ENCODE peak calls at places on chromosomes 7 and 10, in seven cellular contexts. One of them, this sample, is unnamed.

GRCh38 chr7:101248276-101248675 is 3.4 kb upstream of the FIS1 start:
- DNase-seq in NCI-H1092 treated with DMSO at 0.1 percent for 48 hours: no peak
- DNase-seq in GOT3: no peak
- DNase-seq in adrenal gland: no peak
- DNase-seq in H7: peak
- DNase-seq in activated CD4-positive, alpha-beta T cell treated with anti-CD3 and anti-CD28 coated beads for 4 hours: no peak
- DNase-seq in nephron progenitor cell: no peak
- DNase-seq in this sample: no peak

GRCh38 chr7:158655931-158656441 is 48.6 kb downstream of the NCAPG2 start:
- DNase-seq in NCI-H1092 treated with DMSO at 0.1 percent for 48 hours: no peak
- DNase-seq in GOT3: no peak
- DNase-seq in adrenal gland: no peak
- DNase-seq in H7: no peak
- DNase-seq in activated CD4-positive, alpha-beta T cell treated with anti-CD3 and anti-CD28 coated beads for 4 hours: peak
- DNase-seq in nephron progenitor cell: no peak
- DNase-seq in this sample: no peak

GRCh38 chr10:32446701-32447406 is 914 bp downstream of the CCDC7 start:
- DNase-seq in NCI-H1092 treated with DMSO at 0.1 percent for 48 hours: peak
- DNase-seq in GOT3: no peak
- DNase-seq in adrenal gland: no peak
- DNase-seq in H7: no peak
- DNase-seq in activated CD4-positive, alpha-beta T cell treated with anti-CD3 and anti-CD28 coated beads for 4 hours: no peak
- DNase-seq in nephron progenitor cell: no peak
- DNase-seq in this sample: no peak

GRCh38 chr7:6205921-6206660 is 66.3 kb downstream of the CYTH3 start:
- DNase-seq in NCI-H1092 treated with DMSO at 0.1 percent for 48 hours: no peak
- DNase-seq in GOT3: no peak
- DNase-seq in adrenal gland: no peak
- DNase-seq in H7: peak
- DNase-seq in activated CD4-positive, alpha-beta T cell treated with anti-CD3 and anti-CD28 coated beads for 4 hours: no peak
- DNase-seq in nephron progenitor cell: no peak
- DNase-seq in this sample: no peak

GRCh38 chr7:17098515-17098914 is 199.9 kb upstream of the AHR start:
- DNase-seq in NCI-H1092 treated with DMSO at 0.1 percent for 48 hours: no peak
- DNase-seq in GOT3: no peak
- DNase-seq in adrenal gland: no peak
- DNase-seq in H7: no peak
- DNase-seq in activated CD4-positive, alpha-beta T cell treated with anti-CD3 and anti-CD28 coated beads for 4 hours: no peak
- DNase-seq in nephron progenitor cell: no peak
- DNase-seq in this sample: no peak

GRCh38 chr7:113289140-113289740 is 170.9 kb upstream of the SMIM30 start:
- DNase-seq in NCI-H1092 treated with DMSO at 0.1 percent for 48 hours: peak
- DNase-seq in GOT3: no peak
- DNase-seq in adrenal gland: no peak
- DNase-seq in H7: peak
- DNase-seq in activated CD4-positive, alpha-beta T cell treated with anti-CD3 and anti-CD28 coated beads for 4 hours: no peak
- DNase-seq in nephron progenitor cell: no peak
- DNase-seq in this sample: peak

GRCh38 chr10:80186364-80187012 is 18.8 kb downstream of the ANXA11 start:
- DNase-seq in NCI-H1092 treated with DMSO at 0.1 percent for 48 hours: no peak
- DNase-seq in GOT3: no peak
- DNase-seq in adrenal gland: no peak
- DNase-seq in H7: no peak
- DNase-seq in activated CD4-positive, alpha-beta T cell treated with anti-CD3 and anti-CD28 coated beads for 4 hours: no peak
- DNase-seq in nephron progenitor cell: no peak
- DNase-seq in this sample: no peak

GRCh38 chr10:60913091-60913490 is 30.9 kb downstream of the RHOBTB1 start:
- DNase-seq in NCI-H1092 treated with DMSO at 0.1 percent for 48 hours: no peak
- DNase-seq in GOT3: no peak
- DNase-seq in adrenal gland: no peak
- DNase-seq in H7: no peak
- DNase-seq in activated CD4-positive, alpha-beta T cell treated with anti-CD3 and anti-CD28 coated beads for 4 hours: no peak
- DNase-seq in nephron progenitor cell: no peak
- DNase-seq in this sample: no peak

GRCh38 chr10:10826125-10826524 is 191.5 kb upstream of the CELF2 start:
- DNase-seq in NCI-H1092 treated with DMSO at 0.1 percent for 48 hours: no peak
- DNase-seq in GOT3: no peak
- DNase-seq in adrenal gland: no peak
- DNase-seq in H7: no peak
- DNase-seq in activated CD4-positive, alpha-beta T cell treated with anti-CD3 and anti-CD28 coated beads for 4 hours: no peak
- DNase-seq in nephron progenitor cell: no peak
- DNase-seq in this sample: peak

GRCh38 chr10:71431945-71432905 is 35.5 kb downstream of the CDH23 start:
- DNase-seq in NCI-H1092 treated with DMSO at 0.1 percent for 48 hours: no peak
- DNase-seq in GOT3: no peak
- DNase-seq in adrenal gland: no peak
- DNase-seq in H7: peak
- DNase-seq in activated CD4-positive, alpha-beta T cell treated with anti-CD3 and anti-CD28 coated beads for 4 hours: no peak
- DNase-seq in nephron progenitor cell: no peak
- DNase-seq in this sample: no peak

GRCh38 chr7:83517026-83517700 is 131.8 kb downstream of the SEMA3E start:
- DNase-seq in NCI-H1092 treated with DMSO at 0.1 percent for 48 hours: peak
- DNase-seq in GOT3: no peak
- DNase-seq in adrenal gland: no peak
- DNase-seq in H7: no peak
- DNase-seq in activated CD4-positive, alpha-beta T cell treated with anti-CD3 and anti-CD28 coated beads for 4 hours: no peak
- DNase-seq in nephron progenitor cell: no peak
- DNase-seq in this sample: no peak

GRCh38 chr10:125082881-125083575 is 77.3 kb downstream of the CTBP2 start:
- DNase-seq in NCI-H1092 treated with DMSO at 0.1 percent for 48 hours: no peak
- DNase-seq in GOT3: no peak
- DNase-seq in adrenal gland: no peak
- DNase-seq in H7: no peak
- DNase-seq in activated CD4-positive, alpha-beta T cell treated with anti-CD3 and anti-CD28 coated beads for 4 hours: no peak
- DNase-seq in nephron progenitor cell: no peak
- DNase-seq in this sample: no peak

GRCh38 chr10:13439771-13440708 is 88.8 kb downstream of the BEND7 start:
- DNase-seq in NCI-H1092 treated with DMSO at 0.1 percent for 48 hours: peak
- DNase-seq in GOT3: no peak
- DNase-seq in adrenal gland: peak
- DNase-seq in H7: peak
- DNase-seq in activated CD4-positive, alpha-beta T cell treated with anti-CD3 and anti-CD28 coated beads for 4 hours: peak
- DNase-seq in nephron progenitor cell: peak
- DNase-seq in this sample: peak

GRCh38 chr10:78819361-78820006 is 249.3 kb upstream of the ZMIZ1 start:
- DNase-seq in NCI-H1092 treated with DMSO at 0.1 percent for 48 hours: no peak
- DNase-seq in GOT3: no peak
- DNase-seq in adrenal gland: no peak
- DNase-seq in H7: no peak
- DNase-seq in activated CD4-positive, alpha-beta T cell treated with anti-CD3 and anti-CD28 coated beads for 4 hours: no peak
- DNase-seq in nephron progenitor cell: no peak
- DNase-seq in this sample: no peak

GRCh38 chr10:80164596-80164995 is 32.1 kb downstream of the PLAC9 start:
- DNase-seq in NCI-H1092 treated with DMSO at 0.1 percent for 48 hours: no peak
- DNase-seq in GOT3: no peak
- DNase-seq in adrenal gland: no peak
- DNase-seq in H7: no peak
- DNase-seq in activated CD4-positive, alpha-beta T cell treated with anti-CD3 and anti-CD28 coated beads for 4 hours: no peak
- DNase-seq in nephron progenitor cell: no peak
- DNase-seq in this sample: no peak

GRCh38 chr10:92574545-92575377 is 868 bp upstream of the IDE start:
- DNase-seq in NCI-H1092 treated with DMSO at 0.1 percent for 48 hours: no peak
- DNase-seq in GOT3: no peak
- DNase-seq in adrenal gland: no peak
- DNase-seq in H7: peak
- DNase-seq in activated CD4-positive, alpha-beta T cell treated with anti-CD3 and anti-CD28 coated beads for 4 hours: peak
- DNase-seq in nephron progenitor cell: no peak
- DNase-seq in this sample: peak

GRCh38 chr10:30093303-30093967 is 34.0 kb upstream of the JCAD start:
- DNase-seq in NCI-H1092 treated with DMSO at 0.1 percent for 48 hours: no peak
- DNase-seq in GOT3: no peak
- DNase-seq in adrenal gland: no peak
- DNase-seq in H7: no peak
- DNase-seq in activated CD4-positive, alpha-beta T cell treated with anti-CD3 and anti-CD28 coated beads for 4 hours: no peak
- DNase-seq in nephron progenitor cell: no peak
- DNase-seq in this sample: no peak

GRCh38 chr7:124032369-124033092 is at the start of gene TMEM229A:
- DNase-seq in NCI-H1092 treated with DMSO at 0.1 percent for 48 hours: peak
- DNase-seq in GOT3: no peak
- DNase-seq in adrenal gland: peak
- DNase-seq in H7: peak
- DNase-seq in activated CD4-positive, alpha-beta T cell treated with anti-CD3 and anti-CD28 coated beads for 4 hours: no peak
- DNase-seq in nephron progenitor cell: peak
- DNase-seq in this sample: peak

GRCh38 chr7:52088008-52088787 is 771.6 kb upstream of the COBL start:
- DNase-seq in NCI-H1092 treated with DMSO at 0.1 percent for 48 hours: no peak
- DNase-seq in GOT3: no peak
- DNase-seq in adrenal gland: no peak
- DNase-seq in H7: peak
- DNase-seq in activated CD4-positive, alpha-beta T cell treated with anti-CD3 and anti-CD28 coated beads for 4 hours: no peak
- DNase-seq in nephron progenitor cell: peak
- DNase-seq in this sample: no peak

GRCh38 chr10:124325658-124325965 is 93.1 kb downstream of the OAT start:
- DNase-seq in NCI-H1092 treated with DMSO at 0.1 percent for 48 hours: no peak
- DNase-seq in GOT3: no peak
- DNase-seq in adrenal gland: no peak
- DNase-seq in H7: no peak
- DNase-seq in activated CD4-positive, alpha-beta T cell treated with anti-CD3 and anti-CD28 coated beads for 4 hours: no peak
- DNase-seq in nephron progenitor cell: no peak
- DNase-seq in this sample: no peak

GRCh38 chr10:85993840-85994507 is 372.6 kb downstream of the GRID1 start:
- DNase-seq in NCI-H1092 treated with DMSO at 0.1 percent for 48 hours: no peak
- DNase-seq in GOT3: no peak
- DNase-seq in adrenal gland: no peak
- DNase-seq in H7: no peak
- DNase-seq in activated CD4-positive, alpha-beta T cell treated with anti-CD3 and anti-CD28 coated beads for 4 hours: no peak
- DNase-seq in nephron progenitor cell: no peak
- DNase-seq in this sample: no peak

GRCh38 chr10:5254488-5254887 is 57.9 kb downstream of the AKR1C4 start:
- DNase-seq in NCI-H1092 treated with DMSO at 0.1 percent for 48 hours: no peak
- DNase-seq in GOT3: no peak
- DNase-seq in adrenal gland: no peak
- DNase-seq in H7: no peak
- DNase-seq in activated CD4-positive, alpha-beta T cell treated with anti-CD3 and anti-CD28 coated beads for 4 hours: no peak
- DNase-seq in nephron progenitor cell: no peak
- DNase-seq in this sample: no peak

GRCh38 chr10:119832956-119833355 is 39.7 kb downstream of the MCMBP start:
- DNase-seq in NCI-H1092 treated with DMSO at 0.1 percent for 48 hours: no peak
- DNase-seq in GOT3: no peak
- DNase-seq in adrenal gland: no peak
- DNase-seq in H7: no peak
- DNase-seq in activated CD4-positive, alpha-beta T cell treated with anti-CD3 and anti-CD28 coated beads for 4 hours: no peak
- DNase-seq in nephron progenitor cell: no peak
- DNase-seq in this sample: no peak

GRCh38 chr7:157669768-157670345 is 333.1 kb downstream of the DNAJB6 start:
- DNase-seq in NCI-H1092 treated with DMSO at 0.1 percent for 48 hours: no peak
- DNase-seq in GOT3: no peak
- DNase-seq in adrenal gland: peak
- DNase-seq in H7: peak
- DNase-seq in activated CD4-positive, alpha-beta T cell treated with anti-CD3 and anti-CD28 coated beads for 4 hours: no peak
- DNase-seq in nephron progenitor cell: peak
- DNase-seq in this sample: no peak

GRCh38 chr7:42189535-42189934 is 47.5 kb downstream of the GLI3 start:
- DNase-seq in NCI-H1092 treated with DMSO at 0.1 percent for 48 hours: no peak
- DNase-seq in GOT3: no peak
- DNase-seq in adrenal gland: no peak
- DNase-seq in H7: no peak
- DNase-seq in activated CD4-positive, alpha-beta T cell treated with anti-CD3 and anti-CD28 coated beads for 4 hours: no peak
- DNase-seq in nephron progenitor cell: no peak
- DNase-seq in this sample: peak

GRCh38 chr10:102004376-102004775 is 51.6 kb downstream of the ARMH3 start:
- DNase-seq in NCI-H1092 treated with DMSO at 0.1 percent for 48 hours: no peak
- DNase-seq in GOT3: no peak
- DNase-seq in adrenal gland: no peak
- DNase-seq in H7: no peak
- DNase-seq in activated CD4-positive, alpha-beta T cell treated with anti-CD3 and anti-CD28 coated beads for 4 hours: no peak
- DNase-seq in nephron progenitor cell: no peak
- DNase-seq in this sample: peak

GRCh38 chr10:103499881-103500280 is 6.4 kb downstream of the NEURL1 start:
- DNase-seq in NCI-H1092 treated with DMSO at 0.1 percent for 48 hours: no peak
- DNase-seq in GOT3: no peak
- DNase-seq in adrenal gland: no peak
- DNase-seq in H7: peak
- DNase-seq in activated CD4-positive, alpha-beta T cell treated with anti-CD3 and anti-CD28 coated beads for 4 hours: no peak
- DNase-seq in nephron progenitor cell: no peak
- DNase-seq in this sample: no peak

GRCh38 chr7:2051708-2052656 is 180.8 kb downstream of the MAD1L1 start:
- DNase-seq in NCI-H1092 treated with DMSO at 0.1 percent for 48 hours: peak
- DNase-seq in GOT3: no peak
- DNase-seq in adrenal gland: no peak
- DNase-seq in H7: no peak
- DNase-seq in activated CD4-positive, alpha-beta T cell treated with anti-CD3 and anti-CD28 coated beads for 4 hours: no peak
- DNase-seq in nephron progenitor cell: no peak
- DNase-seq in this sample: no peak

This sample was measured in mammary epithelial cell.